ENCODE peak calls at places on chromosomes 6 and 20, in six cellular contexts. Q is GM23338, A is PC-3, S is GM23248, V is OCI-LY7, E is HCT116. N is an unnamed sample.

GRCh38 chr6:41894366-41895299 is 542 bp downstream of the USP49 start:
- DNase-seq in Q (peak), A (no peak), E (no peak), V (no peak), S (peak), N (peak)

GRCh38 chr20:31954500-31954899 is 2.7 kb upstream of the PDRG1 start:
- DNase-seq in S (no peak), V (no peak), A (no peak), Q (no peak), E (no peak), N (no peak)

GRCh38 chr6:99346595-99346994 is 2.9 kb downstream of the FAXC start:
- DNase-seq in A (no peak), Q (no peak), V (no peak), E (no peak), S (no peak), N (no peak)

GRCh38 chr6:46105568-46105967 is 24.2 kb upstream of the ENPP4 start:
- DNase-seq in E (no peak), S (no peak), V (no peak), A (no peak), Q (no peak), N (no peak)

GRCh38 chr20:11777861-11778570 is 139.7 kb upstream of the BTBD3 start:
- DNase-seq in Q (no peak), E (no peak), S (peak), V (no peak), A (peak), N (no peak)

GRCh38 chr20:59006864-59007757 is at the start of gene CTSZ:
- DNase-seq in E (no peak), Q (peak), S (peak), A (peak), V (peak), N (peak)

GRCh38 chr6:114323784-114324183 is 19.0 kb downstream of the HS3ST5 start:
- DNase-seq in S (no peak), A (no peak), E (no peak), Q (peak), V (no peak), N (no peak)

GRCh38 chr6:33147807-33148666 is 44.2 kb downstream of the COL11A2 start:
- DNase-seq in Q (peak), A (peak), V (peak), S (peak), E (peak), N (peak)

GRCh38 chr6:31114540-31114876 is at the start of gene PSORS1C1:
- DNase-seq in Q (peak), V (no peak), A (peak), E (peak), S (peak), N (peak)

GRCh38 chr20:36645998-36646397 is at the start of gene SLA2:
- DNase-seq in V (peak), A (no peak), S (no peak), Q (no peak), E (no peak), N (no peak)

GRCh38 chr6:66103954-66104353 is 396.9 kb upstream of the EYS start:
- DNase-seq in E (no peak), S (no peak), A (no peak), V (no peak), Q (no peak), N (no peak)

GRCh38 chr6:14709066-14709670 is 536.7 kb upstream of the JARID2 start:
- DNase-seq in V (no peak), S (no peak), A (peak), Q (no peak), E (no peak), N (no peak)

GRCh38 chr6:20924911-20925543 is 390.8 kb downstream of the CDKAL1 start:
- DNase-seq in A (peak), V (no peak), E (no peak), S (peak), Q (no peak), N (no peak)

GRCh38 chr6:113172531-113172966 is 684.6 kb upstream of the MARCKS start:
- DNase-seq in E (no peak), S (no peak), A (no peak), Q (no peak), V (no peak), N (no peak)

GRCh38 chr20:29302979-29303644 is 1954.4 kb upstream of the DEFB115 start:
- DNase-seq in S (no peak), Q (no peak), A (no peak), E (no peak), V (no peak), N (no peak)

GRCh38 chr6:20652691-20653479 is 118.6 kb downstream of the CDKAL1 start:
- DNase-seq in S (peak), E (no peak), V (no peak), A (peak), Q (no peak), N (peak)

GRCh38 chr6:45655630-45656422 is 278.1 kb upstream of the SUPT3H start:
- DNase-seq in S (peak), E (peak), A (peak), V (no peak), Q (no peak), N (peak)

GRCh38 chr6:127210725-127211124 is 55.9 kb upstream of the RNF146 start:
- DNase-seq in S (no peak), A (no peak), Q (peak), V (no peak), E (no peak), N (no peak)

GRCh38 chr6:169589293-169589692 is 112.5 kb downstream of the WDR27 start:
- DNase-seq in A (no peak), V (peak), Q (no peak), S (peak), E (no peak), N (no peak)
- TF ChIP-seq EZH2phosphoT487 in A (no peak), V (no peak), Q (no peak), S (no peak), E (no peak), N (no peak)

GRCh38 chr6:1201547-1202200 is 110.2 kb upstream of the FOXQ1 start:
- DNase-seq in E (no peak), S (no peak), Q (no peak), V (no peak), A (no peak), N (no peak)

GRCh38 chr6:1199981-1200637 is 111.8 kb upstream of the FOXQ1 start:
- DNase-seq in Q (no peak), E (no peak), V (no peak), S (peak), A (no peak), N (no peak)

GRCh38 chr6:1197309-1197708 is 114.6 kb upstream of the FOXQ1 start:
- DNase-seq in A (no peak), E (no peak), Q (no peak), V (no peak), S (no peak), N (no peak)

GRCh38 chr6:1202201-1202600 is 109.7 kb upstream of the FOXQ1 start:
- DNase-seq in Q (no peak), A (no peak), V (no peak), E (no peak), S (no peak), N (no peak)

GRCh38 chr6:1200706-1201105 is 111.2 kb upstream of the FOXQ1 start:
- DNase-seq in V (no peak), Q (no peak), S (peak), A (no peak), E (peak), N (peak)
- H2AFZ ChIP-seq in V (no peak), Q (no peak), S (no peak), A (no peak), E (peak), N (no peak)

GRCh38 chr6:167849846-167850459 is 23.2 kb downstream of the AFDN start:
- DNase-seq in S (no peak), E (peak), V (no peak), A (peak), Q (peak), N (peak)
- TF ChIP-seq EZH2phosphoT487 in S (no peak), E (no peak), V (no peak), A (no peak), Q (no peak), N (no peak)

GRCh38 chr6:40489798-40490197 is 97.4 kb downstream of the LRFN2 start:
- DNase-seq in A (no peak), Q (no peak), E (no peak), V (no peak), S (no peak), N (no peak)
- H2AFZ ChIP-seq in A (no peak), Q (no peak), E (no peak), V (no peak), S (no peak), N (no peak)

GRCh38 chr6:110813813-110814487 is 1.3 kb downstream of the CDK19 start:
- DNase-seq in Q (peak), V (peak), S (no peak), E (no peak), A (peak), N (peak)
- TF ChIP-seq EZH2phosphoT487 in Q (no peak), V (no peak), S (no peak), E (no peak), A (no peak), N (no peak)

DNA sequence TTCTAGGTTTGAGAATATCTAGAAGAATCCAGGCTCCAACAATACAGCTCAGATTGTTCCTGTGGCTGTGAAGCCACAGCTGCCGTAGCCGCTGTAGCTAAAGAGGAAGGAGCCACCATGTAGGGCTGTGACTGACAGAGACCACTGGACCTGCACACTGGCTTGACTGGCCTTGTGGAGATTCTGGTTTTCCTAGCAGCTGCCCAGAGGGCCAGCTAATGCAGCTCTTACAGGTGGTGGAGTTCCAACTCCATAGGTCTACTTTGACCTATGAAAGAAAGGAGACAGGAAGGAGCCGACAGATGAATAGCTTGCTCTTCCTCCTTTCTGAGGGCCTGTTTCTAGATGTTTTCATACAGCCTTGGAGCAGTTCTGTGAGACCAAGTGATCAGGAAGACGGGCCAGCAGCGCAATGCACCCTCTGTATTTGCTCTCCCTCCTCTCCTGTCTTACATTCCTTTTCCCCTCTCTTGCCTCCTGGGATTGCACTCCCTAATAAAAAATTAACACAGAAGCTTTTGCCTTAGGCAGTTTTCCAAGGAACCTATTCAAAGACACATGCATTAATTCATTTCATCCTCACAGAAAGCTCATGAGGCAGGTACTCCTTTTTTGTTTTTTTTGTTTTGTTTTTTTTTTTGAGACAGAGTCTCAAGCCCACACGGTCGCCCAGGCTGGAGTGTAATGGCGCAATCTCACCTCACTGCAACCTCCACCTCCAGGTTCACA is 51.8 kb upstream of the MYB start:
- DNase-seq in A (no peak), S (no peak), Q (no peak), E (no peak), V (no peak), N (no peak)
- H2AFZ ChIP-seq in A (no peak), S (no peak), Q (peak), E (no peak), V (peak), N (no peak)

DNA sequence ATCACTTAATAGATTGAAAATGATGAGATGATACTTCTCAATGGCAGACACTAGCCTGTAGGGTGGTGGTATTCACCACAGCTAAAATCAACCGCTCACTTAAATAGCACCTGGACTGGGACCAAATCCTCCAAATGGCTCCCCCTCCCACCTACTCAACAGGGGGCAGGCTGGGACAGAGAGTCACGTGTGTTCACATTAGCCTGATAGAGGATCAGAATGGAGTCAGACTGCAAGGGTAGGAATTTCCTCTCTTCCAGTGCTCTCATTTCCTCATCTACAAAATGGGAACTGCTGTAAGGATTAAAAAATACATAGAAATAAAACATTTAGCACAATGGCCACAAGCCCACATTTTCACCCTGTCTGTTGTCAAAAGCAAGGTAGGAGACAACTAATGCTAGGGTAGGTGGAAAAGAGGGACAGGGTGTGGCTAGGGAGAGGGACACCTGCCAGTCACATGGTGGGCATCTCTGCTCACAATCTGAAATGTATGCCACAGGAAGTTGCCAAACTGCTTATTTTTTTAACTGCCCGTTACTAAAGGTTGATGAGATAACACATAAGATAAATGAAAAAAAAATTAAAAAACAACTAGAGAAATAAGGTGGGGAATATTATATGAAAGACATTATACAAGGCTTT is 55.3 kb downstream of the BACH2 start:
- DNase-seq in E (no peak), V (no peak), S (no peak), A (no peak), Q (peak), N (no peak)
- TF ChIP-seq EZH2phosphoT487 in E (no peak), V (no peak), S (no peak), A (no peak), Q (no peak), N (no peak)

N was measured in hepatocyte.